ENCODE peak calls at places on chromosomes 7 and 10, in six cellular contexts. Y, F, W, M, P and S are unnamed samples.

GRCh38 chr7:154633641-154634040 is 369.3 kb downstream of the PAXIP1 start:
- DNase-seq in Y (no peak), F (no peak), W (no peak), M (no peak), P (no peak), S (no peak)

GRCh38 chr7:44633254-44634186 is 27.1 kb downstream of the OGDH start:
- DNase-seq in Y (no peak), F (peak; percentile 97), W (peak; percentile 92), M (peak; percentile 81), P (peak; percentile 58), S (peak; percentile 55)

GRCh38 chr7:143205560-143206293 is 16.1 kb upstream of the TAS2R40 start:
- DNase-seq in Y (no peak), F (peak; percentile 9), W (no peak), M (no peak), P (no peak), S (peak; percentile 14)

GRCh38 chr10:97901381-97901780 is 51.7 kb downstream of the GOLGA7B start:
- DNase-seq in Y (no peak), F (no peak), W (no peak), M (no peak), P (no peak), S (no peak)

GRCh38 chr10:59006511-59007306 is 169.7 kb upstream of the PHYHIPL start:
- DNase-seq in Y (no peak), F (peak; percentile 68), W (peak; percentile 71), M (no peak), P (no peak), S (no peak)

GRCh38 chr7:133167300-133167699 is 85.4 kb upstream of the CHCHD3 start:
- DNase-seq in Y (no peak), F (no peak), W (no peak), M (no peak), P (no peak), S (no peak)

GRCh38 chr7:135386181-135386580 is 123.7 kb downstream of the CNOT4 start:
- DNase-seq in Y (no peak), F (peak; percentile 7), W (no peak), M (no peak), P (no peak), S (no peak)

GRCh38 chr10:96493871-96494525 is 19.7 kb downstream of the TLL2 start:
- DNase-seq in Y (no peak), F (no peak), W (no peak), M (no peak), P (no peak), S (no peak)

GRCh38 chr7:131537581-131537980 is 18.8 kb downstream of the PODXL start:
- DNase-seq in Y (no peak), F (peak; percentile 88), W (no peak), M (no peak), P (no peak), S (no peak)

GRCh38 chr10:112792487-112793196 is 157.4 kb upstream of the TCF7L2 start:
- DNase-seq in Y (no peak), F (peak; percentile 83), W (no peak), M (no peak), P (no peak), S (no peak)

GRCh38 chr10:110480387-110480786 is 17.3 kb upstream of the DUSP5 start:
- DNase-seq in Y (no peak), F (no peak), W (no peak), M (no peak), P (no peak), S (no peak)
- TF ChIP-seq CTCF in Y (no peak), F (no peak), W (no peak), M (no peak), P (no peak), S (no peak)

DNA sequence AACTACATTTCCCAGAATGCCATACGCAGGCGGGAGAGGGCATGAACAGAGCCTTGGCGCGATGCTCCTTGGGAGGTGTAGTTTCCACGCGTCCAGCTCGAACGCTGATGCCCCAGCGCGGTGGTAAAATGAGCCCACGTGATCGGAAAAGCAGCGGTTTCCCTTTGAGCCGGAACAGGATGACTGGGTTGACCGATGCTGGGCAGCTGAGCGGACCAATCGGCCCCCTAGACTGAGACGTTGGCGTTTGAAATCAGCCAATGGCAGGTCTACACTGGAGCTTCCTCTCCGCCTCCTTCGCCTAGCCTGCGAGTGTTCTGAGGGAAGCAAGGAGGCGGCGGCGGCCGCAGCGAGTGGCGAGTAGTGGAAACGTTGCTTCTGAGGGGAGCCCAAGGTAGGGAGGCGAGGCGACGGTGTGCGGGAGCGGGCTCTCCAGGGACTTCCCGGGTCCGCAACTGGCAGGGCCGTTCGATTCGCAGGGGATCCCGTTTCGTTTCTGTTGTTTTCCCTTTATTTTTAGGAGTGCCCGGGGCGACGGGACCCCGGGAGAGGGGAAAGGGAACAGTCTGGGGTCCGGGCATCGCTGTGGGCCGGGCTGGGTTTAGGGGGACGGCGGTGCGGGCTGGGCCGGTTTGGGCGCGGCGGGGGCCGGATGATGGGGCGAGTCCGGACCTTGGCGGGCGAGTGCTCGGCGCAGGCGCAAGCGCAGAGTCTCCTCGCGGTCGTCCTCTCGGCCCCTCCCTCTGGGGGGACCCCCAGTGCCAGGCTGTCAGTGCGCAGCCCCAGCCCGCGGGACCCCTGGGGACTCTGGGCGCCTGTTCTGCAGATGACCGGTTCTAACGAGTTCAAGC is at the start of gene BUB3:
- DNase-seq in Y (peak; percentile 95), F (peak; percentile 99), W (peak; percentile 99), M (peak; percentile 99), P (peak; percentile 95), S (peak; percentile 98)
- TF ChIP-seq CTCF in Y (no peak), F (peak; percentile 16), W (peak; percentile 25), M (peak; percentile 19), P (no peak), S (no peak)

DNA sequence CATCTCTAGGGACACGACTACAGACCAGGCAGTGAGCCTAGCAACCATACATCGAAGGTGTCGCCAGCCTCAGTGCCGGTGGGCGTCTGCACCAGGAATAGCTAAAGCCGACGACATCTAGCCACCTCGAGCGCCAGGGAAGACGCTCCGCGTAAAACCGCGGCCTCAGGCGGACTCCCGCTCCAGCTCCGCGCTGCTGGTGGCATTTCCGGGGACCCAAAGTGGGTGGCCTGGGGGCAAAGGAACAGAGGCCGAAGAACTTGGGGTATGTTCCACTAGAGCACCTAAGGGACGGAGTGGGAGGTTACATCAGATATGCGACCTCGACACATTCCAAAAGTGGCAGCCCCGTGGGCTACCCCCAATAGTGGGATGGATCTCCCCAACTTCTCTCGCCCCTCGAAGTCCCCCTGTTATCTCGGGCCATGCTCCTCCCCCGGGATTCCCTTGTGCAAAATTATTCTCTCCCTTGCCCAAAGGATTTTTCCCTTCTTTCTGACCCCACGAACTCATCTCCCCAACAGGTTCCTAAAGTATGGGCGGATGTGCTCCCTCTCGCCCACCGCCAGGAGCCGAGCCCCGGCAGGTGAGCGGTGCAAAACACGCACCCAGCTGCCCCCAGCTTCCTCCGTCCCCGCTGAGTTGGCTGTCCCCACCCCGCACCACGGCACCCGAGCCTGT is 1.2 kb downstream of the KCNMA1 start:
- DNase-seq in Y (no peak), F (no peak), W (no peak), M (no peak), P (no peak), S (no peak)
- TF ChIP-seq CTCF in Y (no peak), F (peak; percentile 13), W (peak; percentile 44), M (no peak), P (no peak), S (no peak)

DNA sequence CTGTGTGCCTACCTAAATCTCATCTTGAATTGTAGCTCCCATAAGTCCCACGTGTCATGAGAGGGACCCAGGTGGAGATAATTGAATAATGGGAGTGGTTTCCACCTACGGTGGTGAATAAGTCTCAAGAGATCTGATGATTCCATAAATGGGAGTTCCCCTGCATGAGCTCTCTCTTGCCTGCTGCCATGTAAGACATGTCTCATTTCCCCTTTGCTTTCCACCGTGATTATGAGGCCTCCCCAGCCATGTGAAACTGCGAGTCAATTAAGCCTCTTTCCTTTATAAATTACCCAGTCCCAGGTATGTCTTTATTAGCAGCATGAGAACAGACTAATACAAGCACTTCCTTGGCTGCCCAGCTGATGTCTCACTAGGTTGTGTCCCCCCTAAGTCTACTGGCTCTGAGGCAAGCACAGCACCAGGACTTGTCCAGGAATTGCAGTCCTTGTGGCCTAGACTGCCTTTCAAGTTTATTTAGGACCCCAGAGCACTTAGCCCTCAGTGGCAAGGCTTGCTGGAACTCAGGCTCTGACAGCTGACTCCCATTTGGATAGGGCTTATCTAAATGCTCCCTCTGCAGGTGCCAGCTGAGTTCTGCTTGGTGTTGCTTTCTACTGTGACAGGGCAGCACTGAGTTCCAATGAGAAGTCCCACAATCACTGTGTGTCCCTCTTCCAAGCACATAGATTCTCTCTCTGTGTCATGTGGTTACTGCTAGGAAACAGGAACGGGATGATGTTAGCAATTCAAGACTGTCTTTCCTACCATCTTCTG is 59.0 kb upstream of the TAS2R16 start:
- DNase-seq in Y (no peak), F (no peak), W (no peak), M (no peak), P (no peak), S (no peak)
- TF ChIP-seq CTCF in Y (no peak), F (no peak), W (peak; percentile 48), M (no peak), P (peak; percentile 37), S (no peak)

GRCh38 chr7:136874393-136875032 is 6.1 kb downstream of the CHRM2 start:
- DNase-seq in Y (peak; percentile 71), F (peak; percentile 18), W (no peak), M (no peak), P (no peak), S (no peak)
- TF ChIP-seq CTCF in Y (peak; percentile 53), F (peak; percentile 51), W (peak; percentile 67), M (peak; percentile 57), P (peak; percentile 72), S (no peak)

GRCh38 chr7:36138209-36138608 is 14.8 kb upstream of the EEPD1 start:
- DNase-seq in Y (no peak), F (no peak), W (no peak), M (no peak), P (no peak), S (no peak)
- TF ChIP-seq CTCF in Y (no peak), F (no peak), W (no peak), M (no peak), P (no peak), S (no peak)

DNA sequence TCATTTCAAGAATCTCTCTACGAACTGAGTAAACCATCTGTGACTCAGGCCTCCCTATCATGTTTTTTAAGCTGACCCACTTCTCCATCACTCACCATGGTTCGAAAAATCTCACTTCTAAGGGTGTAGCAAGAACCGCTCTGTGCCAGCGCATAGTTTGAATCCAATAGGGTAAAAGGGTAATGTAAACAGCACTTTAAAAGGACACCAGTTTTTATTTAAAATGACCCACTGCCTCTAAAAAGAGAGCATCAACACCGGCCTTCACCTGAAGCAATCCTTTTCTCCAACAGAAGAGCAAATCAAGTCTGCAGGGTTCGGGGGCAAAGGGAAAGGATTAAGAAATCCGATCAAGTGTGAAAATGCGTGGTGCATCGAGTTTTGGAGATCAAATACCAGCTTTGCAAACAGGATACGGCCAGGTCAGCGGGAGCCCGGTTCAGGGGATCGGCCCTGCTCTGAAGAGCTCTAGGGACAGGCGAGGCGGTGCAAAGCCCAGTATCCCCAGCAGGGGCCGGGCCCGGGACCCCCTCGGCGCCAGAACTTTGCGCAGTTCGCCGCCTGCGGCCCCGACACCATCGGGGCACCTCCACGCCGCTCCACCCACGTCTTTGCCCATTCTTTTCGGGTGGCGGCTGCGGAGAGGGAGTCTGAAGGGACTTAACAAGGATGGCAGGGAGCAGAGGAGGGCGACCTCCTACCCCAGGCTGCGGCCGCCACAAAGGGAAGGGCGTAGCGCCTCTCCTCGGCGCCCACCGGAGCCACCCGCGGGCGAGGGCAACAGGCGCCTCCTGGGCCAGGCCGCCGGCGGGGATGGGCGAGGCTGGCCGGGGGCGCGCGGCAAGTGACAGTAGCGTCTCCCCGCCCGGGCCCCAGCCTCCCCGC is 840 bp downstream of the NMT2 start:
- DNase-seq in Y (peak; percentile 20), F (peak; percentile 44), W (peak; percentile 25), M (no peak), P (no peak), S (peak; percentile 58)
- TF ChIP-seq CTCF in Y (peak; percentile 61), F (peak; percentile 50), W (peak; percentile 77), M (peak; percentile 67), P (peak; percentile 43), S (peak; percentile 6)